ENCODE peak calls at places on chromosome 1, in five cellular contexts. R is GM12891, E is H1, G is K562, W is HepG2. P is an unnamed sample.

GRCh38 chr1:216887032-216887431 is 163.8 kb upstream of the ESRRG start:
- DNase-seq in R (no peak), E (no peak), G (no peak), W (no peak), P (no peak)

GRCh38 chr1:68213843-68214242 is 18.5 kb downstream of the WLS start:
- DNase-seq in R (no peak), E (no peak), G (no peak), W (peak), P (no peak)

GRCh38 chr1:9822897-9823692 is 670 bp downstream of the CLSTN1 start:
- DNase-seq in R (no peak), E (no peak), G (peak), W (no peak), P (no peak)

GRCh38 chr1:69982992-69983391 is 222.4 kb downstream of the LRRC40 start:
- DNase-seq in R (no peak), E (no peak), G (no peak), W (no peak), P (no peak)

GRCh38 chr1:163128282-163128681 is 59.1 kb downstream of the RGS4 start:
- DNase-seq in R (no peak), E (no peak), G (no peak), W (no peak), P (no peak)

GRCh38 chr1:53949023-53949611 is 3.0 kb downstream of the LRRC42 start:
- DNase-seq in R (no peak), E (peak), G (peak), W (peak), P (no peak)

GRCh38 chr1:6137758-6138157 is 42.4 kb downstream of the CHD5 start:
- DNase-seq in R (no peak), E (no peak), G (no peak), W (no peak), P (no peak)

GRCh38 chr1:197391303-197392226 is 123.5 kb downstream of the CRB1 start:
- DNase-seq in R (no peak), E (no peak), G (no peak), W (no peak), P (no peak)

GRCh38 chr1:26772687-26773086 is 15.1 kb upstream of the PIGV start:
- DNase-seq in R (no peak), E (no peak), G (no peak), W (no peak), P (no peak)

GRCh38 chr1:94362466-94363058 is 55.6 kb upstream of the ABCD3 start:
- DNase-seq in R (no peak), E (no peak), G (no peak), W (no peak), P (no peak)
- TF ChIP-seq TAF1 in R (no peak), E (no peak), G (no peak), W (no peak), P (no peak)

GRCh38 chr1:108814343-108815125 is 42.4 kb downstream of the AKNAD1 start:
- DNase-seq in R (no peak), E (no peak), G (no peak), W (no peak), P (no peak)
- TF ChIP-seq TAF1 in R (no peak), E (no peak), G (no peak), W (no peak), P (no peak)

GRCh38 chr1:207922554-207922953 is 11.6 kb upstream of the CD34 start:
- DNase-seq in R (no peak), E (no peak), G (no peak), W (no peak), P (no peak)

GRCh38 chr1:207923121-207923520 is 12.2 kb upstream of the CD34 start:
- DNase-seq in R (no peak), E (no peak), G (no peak), W (no peak), P (no peak)

GRCh38 chr1:207926984-207927383 is 16.1 kb upstream of the CD34 start:
- DNase-seq in R (no peak), E (no peak), G (no peak), W (no peak), P (no peak)

GRCh38 chr1:207923561-207923960 is 12.6 kb upstream of the CD34 start:
- DNase-seq in R (no peak), E (no peak), G (peak), W (no peak), P (no peak)

DNA sequence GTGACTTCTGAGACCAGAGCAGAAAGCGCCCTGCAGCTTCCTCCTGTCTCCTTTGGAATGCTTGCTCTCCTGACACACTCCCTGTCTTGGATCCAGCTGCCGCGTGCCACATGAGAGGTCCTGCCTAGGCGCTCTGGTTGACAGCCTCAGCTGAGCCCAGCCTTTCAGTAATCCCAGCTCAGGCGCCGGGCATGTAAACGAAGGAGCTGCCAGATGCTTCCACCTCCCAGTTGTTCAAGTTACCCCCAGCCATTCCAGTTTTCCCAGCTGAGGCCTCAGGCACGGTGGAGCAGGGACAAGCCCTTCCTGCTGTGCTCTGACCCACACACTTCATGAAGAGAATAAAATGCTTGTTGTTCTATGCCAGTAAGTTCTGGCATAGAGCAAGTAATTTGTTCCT is 14.3 kb upstream of the CD34 start:
- DNase-seq in R (no peak), E (peak), G (no peak), W (no peak), P (no peak)
- TF ChIP-seq TAF1 in R (no peak), E (no peak), G (no peak), W (no peak), P (no peak)

GRCh38 chr1:47683402-47683801 is 245.6 kb downstream of the FOXD2 start:
- DNase-seq in R (no peak), E (peak), G (no peak), W (no peak), P (no peak)

GRCh38 chr1:47681735-47682134 is 243.9 kb downstream of the FOXD2 start:
- DNase-seq in R (no peak), E (peak), G (no peak), W (no peak), P (no peak)

GRCh38 chr1:47684518-47684917 is 246.7 kb downstream of the FOXD2 start:
- DNase-seq in R (no peak), E (peak), G (no peak), W (no peak), P (no peak)

GRCh38 chr1:47682198-47682597 is 244.4 kb downstream of the FOXD2 start:
- DNase-seq in R (no peak), E (peak), G (no peak), W (no peak), P (no peak)

GRCh38 chr1:47682786-47683350 is 245.0 kb downstream of the FOXD2 start:
- DNase-seq in R (no peak), E (peak), G (no peak), W (no peak), P (no peak)
- TF ChIP-seq TAF1 in R (no peak), E (no peak), G (no peak), W (no peak), P (no peak)

DNA sequence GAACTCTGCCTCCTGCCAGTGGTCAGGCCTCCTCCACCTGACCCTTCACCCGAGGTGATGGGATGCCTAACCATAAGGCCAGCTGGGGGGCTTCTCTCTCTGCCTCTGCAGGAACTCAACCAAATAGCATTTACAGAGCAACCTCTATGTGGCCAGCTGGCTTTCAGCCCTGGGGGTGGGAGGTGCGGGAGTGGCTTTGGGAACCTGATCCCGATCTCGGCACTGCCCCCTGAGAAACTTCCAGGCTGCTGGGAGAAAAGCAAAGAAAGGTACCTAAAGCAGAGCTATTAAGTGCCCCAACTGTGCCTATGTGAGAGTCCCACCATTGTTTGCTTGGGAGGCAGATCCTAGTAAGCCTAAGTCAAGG is 7.1 kb downstream of the KRTCAP2 start:
- DNase-seq in R (no peak), E (peak), G (no peak), W (no peak), P (no peak)
- TF ChIP-seq TAF1 in R (no peak), E (no peak), G (no peak), W (no peak), P (no peak)